ENCODE peak calls at places on chromosomes 3 and 15, in seven cellular contexts. P is prostate gland, I is putamen, B is Calu3, Q is skeletal muscle cell, X is NCI-H1105 treated with DMSO at 0.1 percent for 48 hours, N is hypothalamus. R is an unnamed sample.

GRCh38 chr3:72791132-72791531 is 57.1 kb downstream of the SHQ1 start:
- DNase-seq in Q (no peak), X (no peak), N (no peak), I (no peak), P (no peak), B (no peak), R (no peak)

GRCh38 chr3:178170698-178171535 is 365.3 kb upstream of the KCNMB2 start:
- DNase-seq in Q (peak; percentile 98), N (no peak), B (no peak), I (no peak), P (no peak), X (no peak), R (peak; percentile 64)

GRCh38 chr3:158532099-158532734 is 38.8 kb upstream of the MLF1 start:
- DNase-seq in I (peak; percentile 23), B (peak; percentile 50), N (no peak), P (no peak), Q (no peak), X (peak; percentile 82), R (no peak)

GRCh38 chr15:60589253-60589652 is 110.3 kb upstream of the ICE2 start:
- DNase-seq in I (no peak), X (no peak), P (no peak), B (no peak), Q (no peak), N (no peak), R (no peak)

GRCh38 chr15:55683366-55683765 is 59.6 kb downstream of the PRTG start:
- DNase-seq in P (no peak), N (no peak), X (no peak), Q (peak; percentile 32), B (no peak), I (no peak), R (peak; percentile 21)

GRCh38 chr3:107258285-107258684 is 119.0 kb upstream of the CCDC54 start:
- DNase-seq in I (no peak), Q (no peak), P (no peak), X (no peak), N (no peak), B (no peak), R (no peak)

GRCh38 chr15:47618216-47618615 is 99.1 kb upstream of the SEMA6D start:
- DNase-seq in X (no peak), B (no peak), N (peak; percentile 2), Q (no peak), P (no peak), I (peak; percentile 16), R (no peak)

GRCh38 chr3:153547984-153548383 is 386.0 kb downstream of the RAP2B start:
- DNase-seq in I (peak; percentile 12), B (no peak), N (no peak), P (no peak), Q (no peak), X (no peak), R (no peak)

GRCh38 chr3:56135941-56136340 is 332.3 kb downstream of the ERC2 start:
- DNase-seq in N (no peak), P (no peak), I (no peak), B (no peak), Q (no peak), X (no peak), R (no peak)

GRCh38 chr3:43998841-43999805 is 242.6 kb upstream of the TOPAZ1 start:
- DNase-seq in X (peak; percentile 70), P (no peak), I (peak; percentile 80), N (peak; percentile 56), B (peak; percentile 78), Q (peak; percentile 62), R (no peak)

GRCh38 chr15:85454403-85454802 is 74.0 kb downstream of the AKAP13 start:
- DNase-seq in B (peak; percentile 23), P (no peak), X (no peak), Q (no peak), N (no peak), I (no peak), R (no peak)

GRCh38 chr3:14434105-14434504 is 31.7 kb downstream of the SLC6A6 start:
- DNase-seq in N (no peak), P (no peak), I (no peak), Q (no peak), B (no peak), X (no peak), R (peak; percentile 35)

GRCh38 chr15:40746916-40747418 is 8.1 kb downstream of the RMDN3 start:
- DNase-seq in Q (no peak), I (no peak), B (no peak), N (no peak), X (no peak), P (no peak), R (no peak)

GRCh38 chr15:96330450-96331140 is at the start of gene NR2F2:
- DNase-seq in P (peak; percentile 98), Q (peak; percentile 99), X (peak; percentile 77), B (peak; percentile 98), I (peak; percentile 81), N (peak; percentile 74), R (peak; percentile 77)

GRCh38 chr3:161273589-161274218 is 52.6 kb downstream of the NMD3 start:
- DNase-seq in N (no peak), X (peak; percentile 69), P (peak; percentile 45), Q (no peak), B (peak; percentile 47), I (peak; percentile 21), R (no peak)

GRCh38 chr3:141011511-141012262 is 39.5 kb upstream of the SPSB4 start:
- DNase-seq in B (peak; percentile 94), P (peak; percentile 51), X (peak; percentile 42), N (no peak), Q (peak; percentile 43), I (peak; percentile 30), R (no peak)